ENCODE peak calls at places on chromosomes 11 and 22, in five cellular contexts. T is ovary; L is activated T-helper 2 cell treated with anti-CD3 and anti-CD28 coated beads, Interferon-gamma antibody, Interleukin-2, Interleukin-4, amounts not matched to agents 10 μg/mL and 5 μg/mL and 100 μg/mL, durations not matched to agents 14 hours and 24 hours and 36 hours; M is activated CD8-positive, alpha-beta T cell treated with anti-CD3 and anti-CD28 coated beads for 36 hours; W is kidney tubule cell. X is an unnamed sample.

GRCh38 chr11:15793032-15793996 is 563.0 kb downstream of the SOX6 start:
- DNase-seq in T (no peak), L (no peak), M (no peak), W (peak; percentile 94), X (no peak)

GRCh38 chr22:24737582-24737981 is 36.9 kb downstream of the PIWIL3 start:
- DNase-seq in T (no peak), L (no peak), M (no peak), W (no peak), X (no peak)

GRCh38 chr11:45333023-45333422 is 46.9 kb upstream of the SYT13 start:
- DNase-seq in T (no peak), L (no peak), M (no peak), W (no peak), X (no peak)

GRCh38 chr11:115806056-115806455 is 301.8 kb upstream of the CADM1 start:
- DNase-seq in T (no peak), L (no peak), M (no peak), W (no peak), X (no peak)

GRCh38 chr11:9664276-9665171 is 647 bp downstream of the SWAP70 start:
- DNase-seq in T (peak; percentile 49), L (no peak), M (no peak), W (peak; percentile 65), X (no peak)

GRCh38 chr11:106202935-106203620 is 125.6 kb downstream of the AASDHPPT start:
- DNase-seq in T (no peak), L (no peak), M (no peak), W (no peak), X (no peak)

GRCh38 chr11:46421257-46421880 is 29.8 kb upstream of the CHRM4 start:
- DNase-seq in T (no peak), L (no peak), M (no peak), W (no peak), X (no peak)

GRCh38 chr11:27882066-27882697 is 181.9 kb upstream of the BDNF start:
- DNase-seq in T (no peak), L (no peak), M (no peak), W (no peak), X (no peak)

GRCh38 chr11:19868871-19869270 is 156.2 kb downstream of the NAV2 start:
- DNase-seq in T (no peak), L (no peak), M (no peak), W (peak; percentile 49), X (no peak)

GRCh38 chr11:73176892-73177155 is 34.7 kb upstream of the FCHSD2 start:
- DNase-seq in T (no peak), L (no peak), M (no peak), W (no peak), X (no peak)

GRCh38 chr11:62186195-62186594 is 3.8 kb upstream of the SCGB1D1 start:
- DNase-seq in T (no peak), L (no peak), M (no peak), W (no peak), X (no peak)

GRCh38 chr11:27700351-27701261 is at the start of gene BDNF:
- DNase-seq in T (no peak), L (no peak), M (no peak), W (peak; percentile 46), X (no peak)

GRCh38 chr22:23180301-23180892 is at the start of gene BCR:
- DNase-seq in T (peak; percentile 73), L (peak; percentile 50), M (peak; percentile 61), W (peak; percentile 71), X (no peak)

GRCh38 chr11:79139900-79140299 is 300.9 kb downstream of the TENM4 start:
- DNase-seq in T (no peak), L (no peak), M (peak; percentile 18), W (no peak), X (no peak)

X was measured in stimulated activated CD4-positive, alpha-beta T cell treated with anti-CD3 and anti-CD28 coated beads, TNF-alpha, amount 100 ng/mL, for 48 hours.